ENCODE peak calls at places on chromosomes 6 and 20, in seven cellular contexts. One of them, this sample, is unnamed.
A peak's percentile ranks its signal among the peaks of the same experiment; 100 is the strongest.

GRCh38 chr6:43627008-43627825 is 1.8 kb downstream of the GTPBP2 start:
- DNase-seq in sigmoid colon: peak; percentile 93
- DNase-seq in cardiac muscle cell: peak; percentile 96
- DNase-seq in CD8-positive, alpha-beta T cell: no peak
- DNase-seq in pancreas: no peak
- DNase-seq in neural progenitor cell: no peak
- DNase-seq in tibial artery: peak; percentile 83
- DNase-seq in this sample: peak; percentile 85

GRCh38 chr6:118488631-118489030 is 59.5 kb upstream of the PLN start:
- DNase-seq in sigmoid colon: no peak
- DNase-seq in cardiac muscle cell: no peak
- DNase-seq in CD8-positive, alpha-beta T cell: no peak
- DNase-seq in pancreas: no peak
- DNase-seq in neural progenitor cell: no peak
- DNase-seq in tibial artery: no peak
- DNase-seq in this sample: no peak

GRCh38 chr6:168188310-168188973 is 109.4 kb upstream of the FRMD1 start:
- DNase-seq in sigmoid colon: peak; percentile 32
- DNase-seq in cardiac muscle cell: no peak
- DNase-seq in CD8-positive, alpha-beta T cell: no peak
- DNase-seq in pancreas: no peak
- DNase-seq in neural progenitor cell: no peak
- DNase-seq in tibial artery: peak; percentile 21
- DNase-seq in this sample: no peak

GRCh38 chr6:52515219-52515960 is 61.5 kb downstream of the TRAM2 start:
- DNase-seq in sigmoid colon: no peak
- DNase-seq in cardiac muscle cell: no peak
- DNase-seq in CD8-positive, alpha-beta T cell: no peak
- DNase-seq in pancreas: no peak
- DNase-seq in neural progenitor cell: no peak
- DNase-seq in tibial artery: no peak
- DNase-seq in this sample: peak; percentile 31

GRCh38 chr6:97864366-97864765 is 581.4 kb upstream of the MMS22L start:
- DNase-seq in sigmoid colon: no peak
- DNase-seq in cardiac muscle cell: no peak
- DNase-seq in CD8-positive, alpha-beta T cell: no peak
- DNase-seq in pancreas: no peak
- DNase-seq in neural progenitor cell: no peak
- DNase-seq in tibial artery: no peak
- DNase-seq in this sample: no peak

GRCh38 chr6:96235927-96236326 is 220.2 kb downstream of the FUT9 start:
- DNase-seq in sigmoid colon: no peak
- DNase-seq in cardiac muscle cell: no peak
- DNase-seq in CD8-positive, alpha-beta T cell: no peak
- DNase-seq in pancreas: no peak
- DNase-seq in neural progenitor cell: no peak
- DNase-seq in tibial artery: no peak
- DNase-seq in this sample: no peak

GRCh38 chr6:168403370-168404005 is 37.5 kb upstream of the SMOC2 start:
- DNase-seq in sigmoid colon: no peak
- DNase-seq in cardiac muscle cell: no peak
- DNase-seq in CD8-positive, alpha-beta T cell: no peak
- DNase-seq in pancreas: no peak
- DNase-seq in neural progenitor cell: no peak
- DNase-seq in tibial artery: peak; percentile 20
- DNase-seq in this sample: no peak

GRCh38 chr20:1108437-1108920 is 9.9 kb upstream of the PSMF1 start:
- DNase-seq in sigmoid colon: no peak
- DNase-seq in cardiac muscle cell: peak; percentile 47
- DNase-seq in CD8-positive, alpha-beta T cell: peak; percentile 50
- DNase-seq in pancreas: peak; percentile 71
- DNase-seq in neural progenitor cell: peak; percentile 73
- DNase-seq in tibial artery: no peak
- DNase-seq in this sample: peak; percentile 60

GRCh38 chr6:106324726-106325335 is 729 bp downstream of the ATG5 start:
- DNase-seq in sigmoid colon: no peak
- DNase-seq in cardiac muscle cell: peak; percentile 20
- DNase-seq in CD8-positive, alpha-beta T cell: no peak
- DNase-seq in pancreas: no peak
- DNase-seq in neural progenitor cell: no peak
- DNase-seq in tibial artery: no peak
- DNase-seq in this sample: peak; percentile 15

GRCh38 chr20:63737690-63737939 is 1.2 kb downstream of the LIME1 start:
- DNase-seq in sigmoid colon: no peak
- DNase-seq in cardiac muscle cell: no peak
- DNase-seq in CD8-positive, alpha-beta T cell: no peak
- DNase-seq in pancreas: peak; percentile 84
- DNase-seq in neural progenitor cell: peak; percentile 55
- DNase-seq in tibial artery: peak; percentile 57
- DNase-seq in this sample: no peak
- H3K27ac ChIP-seq in sigmoid colon: no peak overlapping the region
- H3K27ac ChIP-seq in cardiac muscle cell: no peak overlapping the region
- H3K27ac ChIP-seq in CD8-positive, alpha-beta T cell: peak overlapping the region; percentile 70
- H3K27ac ChIP-seq in pancreas: no peak overlapping the region
- H3K27ac ChIP-seq in neural progenitor cell: no peak overlapping the region
- H3K27ac ChIP-seq in tibial artery: no peak overlapping the region
- H3K27ac ChIP-seq in this sample: peak overlapping the region; percentile 99

GRCh38 chr6:41785689-41786450 is 1.6 kb upstream of the TOMM6 start:
- DNase-seq in sigmoid colon: no peak
- DNase-seq in cardiac muscle cell: peak; percentile 39
- DNase-seq in CD8-positive, alpha-beta T cell: no peak
- DNase-seq in pancreas: peak; percentile 87
- DNase-seq in neural progenitor cell: no peak
- DNase-seq in tibial artery: no peak
- DNase-seq in this sample: no peak
- H3K27ac ChIP-seq in sigmoid colon: peak overlapping the region; percentile 91
- H3K27ac ChIP-seq in cardiac muscle cell: no peak overlapping the region
- H3K27ac ChIP-seq in CD8-positive, alpha-beta T cell: no peak overlapping the region
- H3K27ac ChIP-seq in pancreas: no peak overlapping the region
- H3K27ac ChIP-seq in neural progenitor cell: no peak overlapping the region
- H3K27ac ChIP-seq in tibial artery: peak overlapping the region; percentile 98
- H3K27ac ChIP-seq in this sample: peak overlapping the region; percentile 89

GRCh38 chr6:10395171-10395945 is 19.5 kb downstream of the TFAP2A start:
- DNase-seq in sigmoid colon: no peak
- DNase-seq in cardiac muscle cell: no peak
- DNase-seq in CD8-positive, alpha-beta T cell: no peak
- DNase-seq in pancreas: no peak
- DNase-seq in neural progenitor cell: peak; percentile 48
- DNase-seq in tibial artery: no peak
- DNase-seq in this sample: no peak
- H3K27ac ChIP-seq in sigmoid colon: no peak overlapping the region
- H3K27ac ChIP-seq in cardiac muscle cell: no peak overlapping the region
- H3K27ac ChIP-seq in CD8-positive, alpha-beta T cell: no peak overlapping the region
- H3K27ac ChIP-seq in pancreas: no peak overlapping the region
- H3K27ac ChIP-seq in neural progenitor cell: no peak overlapping the region
- H3K27ac ChIP-seq in tibial artery: no peak overlapping the region
- H3K27ac ChIP-seq in this sample: no peak overlapping the region

GRCh38 chr6:37313698-37314097 is 40.1 kb upstream of the RNF8 start:
- DNase-seq in sigmoid colon: no peak
- DNase-seq in cardiac muscle cell: no peak
- DNase-seq in CD8-positive, alpha-beta T cell: no peak
- DNase-seq in pancreas: no peak
- DNase-seq in neural progenitor cell: no peak
- DNase-seq in tibial artery: no peak
- DNase-seq in this sample: no peak
- H3K27ac ChIP-seq in sigmoid colon: no peak overlapping the region
- H3K27ac ChIP-seq in cardiac muscle cell: no peak overlapping the region
- H3K27ac ChIP-seq in CD8-positive, alpha-beta T cell: no peak overlapping the region
- H3K27ac ChIP-seq in pancreas: no peak overlapping the region
- H3K27ac ChIP-seq in neural progenitor cell: no peak overlapping the region
- H3K27ac ChIP-seq in tibial artery: no peak overlapping the region
- H3K27ac ChIP-seq in this sample: no peak overlapping the region

GRCh38 chr6:26121141-26122004 is 34.1 kb downstream of the HFE start:
- DNase-seq in sigmoid colon: no peak
- DNase-seq in cardiac muscle cell: no peak
- DNase-seq in CD8-positive, alpha-beta T cell: no peak
- DNase-seq in pancreas: no peak
- DNase-seq in neural progenitor cell: no peak
- DNase-seq in tibial artery: no peak
- DNase-seq in this sample: no peak

GRCh38 chr6:26116267-26116666 is 29.0 kb downstream of the HFE start:
- DNase-seq in sigmoid colon: no peak
- DNase-seq in cardiac muscle cell: no peak
- DNase-seq in CD8-positive, alpha-beta T cell: no peak
- DNase-seq in pancreas: no peak
- DNase-seq in neural progenitor cell: no peak
- DNase-seq in tibial artery: no peak
- DNase-seq in this sample: no peak

GRCh38 chr6:26122005-26122388 is 34.8 kb downstream of the HFE start:
- DNase-seq in sigmoid colon: no peak
- DNase-seq in cardiac muscle cell: no peak
- DNase-seq in CD8-positive, alpha-beta T cell: no peak
- DNase-seq in pancreas: no peak
- DNase-seq in neural progenitor cell: no peak
- DNase-seq in tibial artery: no peak
- DNase-seq in this sample: no peak

GRCh38 chr6:26120807-26121140 is 33.5 kb downstream of the HFE start:
- DNase-seq in sigmoid colon: no peak
- DNase-seq in cardiac muscle cell: no peak
- DNase-seq in CD8-positive, alpha-beta T cell: no peak
- DNase-seq in pancreas: no peak
- DNase-seq in neural progenitor cell: no peak
- DNase-seq in tibial artery: no peak
- DNase-seq in this sample: no peak

GRCh38 chr6:26118999-26119398 is 31.8 kb downstream of the HFE start:
- DNase-seq in sigmoid colon: no peak
- DNase-seq in cardiac muscle cell: peak; percentile 94
- DNase-seq in CD8-positive, alpha-beta T cell: no peak
- DNase-seq in pancreas: no peak
- DNase-seq in neural progenitor cell: peak; percentile 33
- DNase-seq in tibial artery: no peak
- DNase-seq in this sample: no peak
- H3K27ac ChIP-seq in sigmoid colon: no peak overlapping the region
- H3K27ac ChIP-seq in cardiac muscle cell: no peak overlapping the region
- H3K27ac ChIP-seq in CD8-positive, alpha-beta T cell: no peak overlapping the region
- H3K27ac ChIP-seq in pancreas: no peak overlapping the region
- H3K27ac ChIP-seq in neural progenitor cell: no peak overlapping the region
- H3K27ac ChIP-seq in tibial artery: no peak overlapping the region
- H3K27ac ChIP-seq in this sample: no peak overlapping the region

GRCh38 chr20:44207066-44207723 is 3.4 kb downstream of the OSER1 start:
- DNase-seq in sigmoid colon: no peak
- DNase-seq in cardiac muscle cell: no peak
- DNase-seq in CD8-positive, alpha-beta T cell: no peak
- DNase-seq in pancreas: no peak
- DNase-seq in neural progenitor cell: no peak
- DNase-seq in tibial artery: no peak
- DNase-seq in this sample: no peak
- H3K27ac ChIP-seq in sigmoid colon: peak overlapping the region; percentile 98
- H3K27ac ChIP-seq in cardiac muscle cell: no peak overlapping the region
- H3K27ac ChIP-seq in CD8-positive, alpha-beta T cell: no peak overlapping the region
- H3K27ac ChIP-seq in pancreas: no peak overlapping the region
- H3K27ac ChIP-seq in neural progenitor cell: no peak overlapping the region
- H3K27ac ChIP-seq in tibial artery: peak overlapping the region; percentile 96
- H3K27ac ChIP-seq in this sample: no peak overlapping the region

DNA sequence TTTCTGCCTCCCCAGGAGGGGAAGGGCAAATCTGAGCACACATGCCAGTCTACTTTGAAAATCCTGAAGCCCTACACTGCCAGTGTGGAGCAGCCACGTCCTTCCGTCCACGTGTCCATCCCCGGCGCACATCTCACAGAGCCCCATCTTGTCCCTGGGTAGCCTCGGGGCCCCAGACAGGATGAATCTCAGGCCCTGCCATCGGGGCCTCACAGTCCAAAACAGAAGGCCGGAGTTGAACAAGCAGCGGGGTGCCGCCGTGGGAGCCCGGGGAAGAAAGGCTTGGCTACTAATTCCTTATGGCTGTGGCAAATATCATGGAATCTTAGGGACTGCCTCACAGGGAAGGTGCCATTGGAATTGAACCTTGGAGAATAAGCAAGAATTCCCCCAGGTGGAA is 299.1 kb downstream of the NRN1 start:
- DNase-seq in sigmoid colon: no peak
- DNase-seq in cardiac muscle cell: no peak
- DNase-seq in CD8-positive, alpha-beta T cell: no peak
- DNase-seq in pancreas: no peak
- DNase-seq in neural progenitor cell: no peak
- DNase-seq in tibial artery: no peak
- DNase-seq in this sample: no peak
- H3K27ac ChIP-seq in sigmoid colon: no peak overlapping the region
- H3K27ac ChIP-seq in cardiac muscle cell: no peak overlapping the region
- H3K27ac ChIP-seq in CD8-positive, alpha-beta T cell: no peak overlapping the region
- H3K27ac ChIP-seq in pancreas: no peak overlapping the region
- H3K27ac ChIP-seq in neural progenitor cell: no peak overlapping the region
- H3K27ac ChIP-seq in tibial artery: no peak overlapping the region
- H3K27ac ChIP-seq in this sample: no peak overlapping the region

This sample was measured in RWPE1.